ENCODE peak calls at places on chromosomes 12 and 14, in five cellular contexts. T is heart left ventricle, K is NCI-H1417, P is AG10803, Y is upper lobe of left lung. U is an unnamed sample.

GRCh38 chr14:77275041-77275854 is 4.2 kb upstream of the NGB start:
- DNase-seq in K (no peak), Y (no peak), T (no peak), P (no peak), U (no peak)

GRCh38 chr12:108482717-108483212 is 32.3 kb upstream of the FICD start:
- DNase-seq in Y (no peak), T (no peak), K (no peak), P (no peak), U (no peak)

GRCh38 chr14:100304825-100305445 is 1.3 kb downstream of the SLC25A29 start:
- DNase-seq in T (no peak), Y (no peak), P (no peak), K (peak), U (peak)

GRCh38 chr12:89506050-89506449 is 18.5 kb downstream of the GALNT4 start:
- DNase-seq in P (no peak), K (no peak), Y (no peak), T (no peak), U (no peak)

GRCh38 chr14:57486767-57487379 is 6.8 kb downstream of the CCDC198 start:
- DNase-seq in K (peak), Y (no peak), T (no peak), P (peak), U (no peak)

GRCh38 chr12:2644678-2645405 is 149.9 kb upstream of the FKBP4 start:
- DNase-seq in Y (no peak), K (no peak), T (no peak), P (no peak), U (no peak)

GRCh38 chr14:85565862-85566296 is 35.9 kb downstream of the FLRT2 start:
- DNase-seq in T (no peak), P (peak), Y (no peak), K (no peak), U (no peak)

GRCh38 chr12:109888179-109889020 is 8.1 kb upstream of the GLTP start:
- DNase-seq in T (no peak), P (peak), K (no peak), Y (no peak), U (no peak)

GRCh38 chr14:69694730-69695663 is 71.9 kb upstream of the SRSF5 start:
- DNase-seq in T (peak), Y (no peak), K (no peak), P (peak), U (peak)

GRCh38 chr14:95577875-95578274 is 43.0 kb downstream of the GLRX5 start:
- DNase-seq in K (no peak), P (no peak), Y (no peak), T (no peak), U (no peak)

GRCh38 chr12:105330938-105331804 is 680 bp downstream of the C12orf75 start:
- DNase-seq in T (peak), Y (peak), K (peak), P (no peak), U (peak)

GRCh38 chr12:591571-592505 is 71.4 kb downstream of the NINJ2 start:
- DNase-seq in Y (no peak), T (peak), P (no peak), K (no peak), U (no peak)

GRCh38 chr12:71938728-71939385 is at the start of gene TPH2:
- DNase-seq in K (no peak), Y (peak), P (peak), T (peak), U (peak)

GRCh38 chr12:46359667-46360280 is 12.8 kb downstream of the SLC38A2 start:
- DNase-seq in P (no peak), T (no peak), Y (no peak), K (no peak), U (no peak)

GRCh38 chr12:46358791-46359666 is 13.5 kb downstream of the SLC38A2 start:
- DNase-seq in Y (no peak), T (no peak), P (no peak), K (no peak), U (no peak)

GRCh38 chr12:32901553-32901952 is 5.0 kb upstream of the PKP2 start:
- DNase-seq in P (no peak), Y (no peak), T (no peak), K (no peak), U (no peak)

GRCh38 chr14:100142073-100143040 is 17.1 kb downstream of the DEGS2 start:
- DNase-seq in T (peak), K (no peak), P (no peak), Y (peak), U (peak)

GRCh38 chr12:2613674-2614073 is 181.1 kb upstream of the FKBP4 start:
- DNase-seq in Y (no peak), P (peak), K (no peak), T (peak), U (no peak)

GRCh38 chr12:123131879-123132402 is 18.9 kb downstream of the PITPNM2 start:
- DNase-seq in Y (no peak), K (peak), T (peak), P (no peak), U (peak)

GRCh38 chr12:25422241-25422640 is 130.8 kb downstream of the LMNTD1 start:
- DNase-seq in Y (no peak), P (no peak), K (no peak), T (no peak), U (no peak)

GRCh38 chr14:91310620-91311283 is 66.2 kb upstream of the GPR68 start:
- DNase-seq in Y (no peak), K (no peak), P (no peak), T (no peak), U (no peak)

GRCh38 chr14:85439696-85440328 is 90.1 kb upstream of the FLRT2 start:
- DNase-seq in Y (no peak), P (peak), K (no peak), T (no peak), U (no peak)

GRCh38 chr12:110699591-110700445 is 10.9 kb upstream of the HVCN1 start:
- DNase-seq in P (no peak), T (no peak), K (no peak), Y (peak), U (no peak)

GRCh38 chr12:123937707-123938600 is 34.7 kb downstream of the CCDC92 start:
- DNase-seq in K (no peak), T (no peak), Y (no peak), P (peak), U (no peak)

GRCh38 chr14:71713061-71713850 is 219.0 kb upstream of the RGS6 start:
- DNase-seq in P (peak), T (no peak), Y (no peak), K (no peak), U (no peak)

GRCh38 chr12:94336201-94336915 is 123.3 kb downstream of the CEP83 start:
- DNase-seq in Y (no peak), P (peak), T (no peak), K (no peak), U (no peak)

U was measured in colonic mucosa.